ENCODE peak calls at places on chromosomes 6 and 20, in six cellular contexts. V is neuronal stem cell, M is IMR-90, Y is H9, W is H1, T is trophoblast cell. O is an unnamed sample. For H3K79me1, the result is how much of the 10 kb centered on the place peaks cover.

GRCh38 chr6:11584264-11584663 is 46.7 kb downstream of the TMEM170B start:
- DNase-seq in T (peak), Y (no peak), V (no peak), W (no peak), M (peak), O (peak)

GRCh38 chr20:2692886-2693285 is 306 bp downstream of the EBF4 start:
- DNase-seq in V (no peak), Y (no peak), W (no peak), T (peak), M (no peak), O (no peak)

GRCh38 chr6:14501914-14502313 is 384.3 kb downstream of the CD83 start:
- DNase-seq in W (no peak), M (peak), V (peak), T (no peak), Y (no peak), O (peak)

GRCh38 chr6:3750324-3751018 is 1.0 kb downstream of the PXDC1 start:
- DNase-seq in W (peak), Y (peak), M (peak), T (peak), V (peak), O (peak)

GRCh38 chr6:150600003-150600301 is 267 bp downstream of the PLEKHG1 start:
- DNase-seq in V (peak), M (no peak), W (no peak), Y (no peak), T (no peak), O (no peak)

GRCh38 chr20:34945315-34946077 is 10.1 kb downstream of the GSS start:
- DNase-seq in M (no peak), Y (no peak), T (no peak), W (no peak), V (no peak), O (no peak)

GRCh38 chr20:23050847-23051627 is 1.6 kb upstream of the THBD start:
- DNase-seq in W (peak), T (peak), Y (peak), M (peak), V (peak), O (peak)

GRCh38 chr6:158559895-158560786 is at the start of gene TMEM181:
- DNase-seq in W (peak), T (peak), Y (peak), V (peak), M (peak), O (peak)

GRCh38 chr6:142542704-142543233 is 241.0 kb downstream of the ADGRG6 start:
- DNase-seq in M (peak), W (no peak), V (no peak), T (peak), Y (no peak), O (no peak)

GRCh38 chr20:37501940-37502339 is 19.1 kb upstream of the NNAT start:
- DNase-seq in T (no peak), Y (peak), M (no peak), W (no peak), V (no peak), O (no peak)

GRCh38 chr20:12414446-12415274 is 497.0 kb downstream of the BTBD3 start:
- DNase-seq in Y (no peak), T (peak), M (no peak), W (no peak), V (no peak), O (no peak)

GRCh38 chr20:5718896-5719595 is 31.2 kb upstream of the SHLD1 start:
- DNase-seq in M (no peak), W (no peak), T (no peak), Y (no peak), V (no peak), O (no peak)

GRCh38 chr6:22737331-22737730 is 168.0 kb downstream of the HDGFL1 start:
- DNase-seq in W (peak), M (peak), T (peak), V (peak), Y (peak), O (peak)

GRCh38 chr20:5353624-5354496 is 37.1 kb upstream of the PROKR2 start:
- DNase-seq in V (no peak), Y (no peak), T (peak), W (no peak), M (peak), O (peak)

GRCh38 chr6:8627085-8627861 is 191.9 kb upstream of the SLC35B3 start:
- DNase-seq in W (no peak), Y (no peak), T (peak), M (no peak), V (no peak), O (peak)

GRCh38 chr6:158661156-158661555 is 11.3 kb downstream of the SYTL3 start:
- DNase-seq in W (no peak), Y (no peak), V (no peak), T (no peak), M (no peak), O (no peak)

GRCh38 chr20:6169251-6169650 is 46.4 kb upstream of the FERMT1 start:
- DNase-seq in Y (no peak), V (no peak), T (peak), W (no peak), M (peak), O (peak)

GRCh38 chr6:21808551-21809181 is 215.1 kb downstream of the SOX4 start:
- DNase-seq in V (no peak), T (peak), W (no peak), Y (no peak), M (no peak), O (peak)

GRCh38 chr6:84798257-84798656 is 33.9 kb upstream of the TBX18 start:
- DNase-seq in M (no peak), T (no peak), V (no peak), Y (no peak), W (no peak), O (no peak)

GRCh38 chr6:112274774-112275173 is 20.4 kb upstream of the LAMA4 start:
- DNase-seq in T (no peak), Y (no peak), V (no peak), W (no peak), M (no peak), O (no peak)

GRCh38 chr20:64268180-64268579 is 12.6 kb downstream of the PCMTD2 start:
- DNase-seq in V (no peak), W (no peak), T (no peak), M (no peak), Y (no peak), O (no peak)

GRCh38 chr20:3798405-3798768 is 2.3 kb downstream of the CDC25B start:
- DNase-seq in M (no peak), Y (no peak), T (no peak), V (no peak), W (no peak), O (no peak)

GRCh38 chr20:34815636-34816035 is 9.8 kb downstream of the NCOA6 start:
- DNase-seq in Y (no peak), W (no peak), T (no peak), M (peak), V (no peak), O (peak)

GRCh38 chr20:14114049-14114448 is 118.7 kb downstream of the MACROD2 start:
- DNase-seq in V (no peak), M (no peak), Y (no peak), T (no peak), W (no peak), O (no peak)

GRCh38 chr6:141033101-141033500 is 1099.6 kb upstream of the GJE1 start:
- DNase-seq in W (no peak), Y (no peak), T (peak), V (no peak), M (peak), O (no peak)

GRCh38 chr6:79538481-79538971 is 1.3 kb upstream of the LCA5 start:
- DNase-seq in T (peak), V (no peak), Y (no peak), M (no peak), W (no peak), O (peak)

GRCh38 chr6:96520039-96520850 is 1.4 kb upstream of the UFL1 start:
- DNase-seq in W (no peak), Y (peak), V (no peak), M (peak), T (peak), O (peak)

GRCh38 chr6:97765480-97765879 is 482.5 kb upstream of the MMS22L start:
- DNase-seq in W (no peak), T (peak), Y (no peak), M (peak), V (no peak), O (no peak)

GRCh38 chr6:89954721-89955148 is 60.5 kb downstream of the GJA10 start:
- DNase-seq in Y (no peak), V (no peak), M (peak), T (peak), W (no peak), O (peak)

GRCh38 chr6:449057-449430 is 57.5 kb downstream of the IRF4 start:
- DNase-seq in V (no peak), T (no peak), M (no peak), W (no peak), Y (peak), O (no peak)

GRCh38 chr6:105794263-105794662 is 291.9 kb upstream of the PRDM1 start:
- DNase-seq in M (no peak), Y (peak), T (peak), V (no peak), W (peak), O (peak)

GRCh38 chr6:112415366-112415765 is 68.2 kb downstream of the RFPL4B start:
- DNase-seq in Y (no peak), W (no peak), M (no peak), V (no peak), T (peak), O (no peak)

GRCh38 chr6:45160305-45160704 is 167.8 kb upstream of the RUNX2 start:
- DNase-seq in W (no peak), T (no peak), Y (no peak), V (no peak), M (no peak), O (no peak)

GRCh38 chr6:45169815-45170214 is 158.3 kb upstream of the RUNX2 start:
- DNase-seq in W (no peak), T (no peak), M (no peak), Y (no peak), V (no peak), O (no peak)

DNA sequence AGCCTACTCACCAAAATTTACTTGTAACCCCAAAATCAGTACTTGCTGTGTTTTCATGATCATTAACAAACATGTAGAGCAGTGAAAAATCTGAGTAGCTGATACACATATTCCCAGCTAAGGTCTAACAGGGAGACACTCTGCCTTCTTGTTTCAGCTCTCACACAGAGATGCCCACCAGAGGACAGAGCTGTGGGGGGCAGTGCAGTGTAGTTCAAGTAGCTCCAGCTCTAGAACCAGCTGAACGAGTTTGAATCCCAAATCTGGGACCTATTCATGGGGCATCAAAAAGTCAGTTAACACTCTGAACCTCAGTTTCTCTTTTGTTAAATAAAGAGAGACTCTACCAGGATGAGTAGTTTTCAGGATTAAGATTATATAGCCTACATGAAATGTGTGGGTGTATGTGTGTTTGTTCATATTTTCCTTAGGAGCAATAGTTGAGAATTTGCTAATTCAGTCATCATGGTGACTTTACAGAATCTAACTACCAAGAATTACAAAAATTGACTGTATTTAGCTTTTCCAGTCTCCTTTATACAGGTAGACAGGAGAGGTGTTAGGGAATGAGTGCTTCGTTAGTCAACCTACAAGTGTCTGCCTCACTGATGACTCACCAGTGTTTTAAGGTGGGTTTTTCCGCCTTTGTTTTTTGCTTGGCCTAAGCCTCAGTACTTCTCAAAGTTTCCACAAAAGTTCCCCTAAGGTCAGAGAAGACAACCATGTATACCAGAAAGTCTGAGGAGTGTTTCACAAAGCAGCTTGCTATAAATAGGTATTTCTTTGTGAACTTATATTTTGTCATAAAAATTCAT is 164.0 kb upstream of the RUNX2 start:
- DNase-seq in V (no peak), M (no peak), W (no peak), T (peak), Y (no peak), O (peak)
- H4K91ac ChIP-seq in V (no peak), M (no peak), W (no peak), T (no peak), Y (no peak), O (no peak)

DNA sequence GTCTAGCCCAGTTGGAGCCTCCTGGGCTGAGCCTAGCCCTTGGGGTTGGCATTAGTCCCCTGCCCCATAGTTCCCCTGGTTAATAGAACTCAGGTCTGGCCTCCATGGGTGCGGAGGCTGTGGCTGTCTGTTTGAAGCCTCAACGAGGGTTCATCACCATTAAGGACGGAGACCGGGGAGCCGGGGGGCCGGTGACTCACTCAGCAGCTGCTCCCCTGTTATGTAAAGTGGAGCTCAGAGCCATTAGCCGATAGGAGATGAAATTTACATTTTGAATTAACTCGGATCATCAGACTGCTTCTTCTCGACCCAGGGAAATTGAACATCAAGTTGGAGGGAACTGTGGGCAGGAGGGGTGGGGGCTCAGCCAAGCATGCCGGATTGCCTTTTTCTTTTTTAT is 12.3 kb downstream of the PCK1 start:
- DNase-seq in Y (peak), T (no peak), V (no peak), W (no peak), M (no peak), O (no peak)
- H3K79me1 ChIP-seq in Y (under half), T (under half), V (under half), W (under half), M (under half), O (under half)

GRCh38 chr20:31760457-31761240 is 21.6 kb downstream of the TPX2 start:
- DNase-seq in W (no peak), Y (no peak), M (peak), V (no peak), T (no peak), O (peak)
- H4K91ac ChIP-seq in W (no peak), Y (no peak), M (peak), V (no peak), T (no peak), O (no peak)

GRCh38 chr6:108082539-108082938 is 8.0 kb upstream of the OSTM1 start:
- DNase-seq in T (no peak), W (no peak), Y (no peak), V (no peak), M (no peak), O (no peak)
- H3K79me1 ChIP-seq in T (under half), W (under half), Y (under half), V (under half), M (under half), O (under half)

DNA sequence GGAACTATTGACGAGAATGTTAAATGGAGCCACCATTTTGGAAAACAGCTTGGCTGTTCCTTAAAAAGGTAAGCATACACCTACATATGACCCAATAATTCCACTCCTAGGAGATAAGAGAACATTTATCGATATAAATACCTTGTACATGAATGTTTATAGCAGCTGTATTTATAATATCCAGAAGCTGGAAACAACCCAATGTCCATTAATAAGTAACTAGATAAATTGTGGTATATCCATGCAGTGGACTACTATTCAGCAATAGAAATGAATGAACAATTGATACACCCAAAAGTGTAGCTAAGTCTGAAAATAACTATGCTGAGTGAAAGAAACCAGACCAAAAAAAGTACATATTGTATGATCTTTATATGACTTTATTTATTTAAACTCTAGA is 42.2 kb upstream of the ADIG start:
- DNase-seq in V (no peak), M (no peak), T (no peak), W (no peak), Y (no peak), O (no peak)
- H4K91ac ChIP-seq in V (no peak), M (no peak), T (no peak), W (no peak), Y (no peak), O (no peak)

GRCh38 chr20:41150664-41151063 is 13.3 kb downstream of the PLCG1 start:
- DNase-seq in M (peak), T (no peak), W (no peak), Y (no peak), V (no peak), O (no peak)
- H3K79me1 ChIP-seq in M (half or more), T (under half), W (half or more), Y (under half), V (under half), O (under half)

GRCh38 chr6:18028332-18028731 is 40.9 kb upstream of the KIF13A start:
- DNase-seq in W (no peak), T (no peak), Y (no peak), V (no peak), M (no peak), O (no peak)

GRCh38 chr6:18025591-18025990 is 38.2 kb upstream of the KIF13A start:
- DNase-seq in T (no peak), W (no peak), Y (no peak), V (no peak), M (peak), O (no peak)

GRCh38 chr6:18022398-18023231 is 35.2 kb upstream of the KIF13A start:
- DNase-seq in W (no peak), M (peak), Y (peak), T (peak), V (peak), O (no peak)

GRCh38 chr6:18021166-18021850 is 33.9 kb upstream of the KIF13A start:
- DNase-seq in T (peak), W (no peak), M (no peak), V (no peak), Y (no peak), O (no peak)

GRCh38 chr6:18024876-18025275 is 37.4 kb upstream of the KIF13A start:
- DNase-seq in M (no peak), W (no peak), T (no peak), Y (no peak), V (no peak), O (no peak)
- H4K91ac ChIP-seq in M (no peak), W (no peak), T (no peak), Y (no peak), V (no peak), O (no peak)

GRCh38 chr20:48812600-48813445 is 15.0 kb downstream of the PREX1 start:
- DNase-seq in W (no peak), M (no peak), T (no peak), V (no peak), Y (no peak), O (no peak)

GRCh38 chr20:48813930-48814546 is 13.8 kb downstream of the PREX1 start:
- DNase-seq in W (no peak), Y (no peak), V (no peak), M (no peak), T (no peak), O (no peak)

GRCh38 chr20:48815537-48815936 is 12.3 kb downstream of the PREX1 start:
- DNase-seq in W (no peak), M (no peak), T (no peak), V (no peak), Y (no peak), O (no peak)

GRCh38 chr20:48814633-48815032 is 13.2 kb downstream of the PREX1 start:
- DNase-seq in Y (no peak), V (no peak), M (no peak), W (no peak), T (no peak), O (no peak)

DNA sequence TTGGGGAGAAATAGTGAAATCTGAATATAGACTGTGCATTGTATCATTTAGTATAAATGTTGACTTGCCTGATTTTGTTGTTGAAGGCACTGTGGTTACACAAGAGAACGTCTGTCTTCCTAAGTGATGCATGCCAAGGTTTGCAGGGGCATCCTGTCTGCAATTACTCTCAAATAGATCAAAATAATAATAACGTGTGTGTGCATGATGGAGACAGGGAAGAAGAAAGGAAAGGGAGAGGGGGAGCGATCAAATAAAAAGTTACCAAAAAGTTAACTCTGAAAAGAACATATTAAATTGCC is 14.4 kb downstream of the PREX1 start:
- DNase-seq in M (no peak), W (no peak), Y (no peak), V (no peak), T (no peak), O (no peak)
- H3K79me1 ChIP-seq in M (under half), W (under half), Y (under half), V (under half), T (under half), O (under half)

GRCh38 chr6:47335456-47335855 is 25.8 kb upstream of the TNFRSF21 start:
- DNase-seq in Y (no peak), V (no peak), W (no peak), M (no peak), T (no peak), O (no peak)
- H4K91ac ChIP-seq in Y (no peak), V (no peak), W (no peak), M (no peak), T (no peak), O (no peak)